ENCODE peak calls at places on chromosomes 7 and 10, in ten cellular contexts. O, H, M, U, R, E, C, Y, I and T are unnamed samples.

GRCh38 chr7:94212160-94212559 is 182.5 kb upstream of the COL1A2 start:
- DNase-seq in O (no peak), Y (no peak), E (no peak), C (no peak), M (no peak), I (no peak), U (no peak), R (no peak), H (no peak), T (no peak)

GRCh38 chr10:30510184-30510931 is 76.4 kb downstream of the MAP3K8 start:
- DNase-seq in O (no peak), H (peak; percentile 73), I (no peak), R (peak; percentile 49), U (no peak), C (no peak), M (peak; percentile 33), E (peak; percentile 79), Y (peak; percentile 79), T (no peak)

GRCh38 chr7:66502230-66503035 is 126.2 kb upstream of the KCTD7 start:
- DNase-seq in O (no peak), Y (no peak), C (no peak), R (no peak), M (no peak), E (no peak), H (peak; percentile 53), U (no peak), I (no peak), T (no peak)

GRCh38 chr7:30828591-30828990 is 57.4 kb downstream of the MINDY4 start:
- DNase-seq in R (no peak), H (no peak), U (no peak), E (no peak), O (no peak), M (no peak), Y (no peak), C (no peak), I (no peak), T (no peak)

GRCh38 chr10:35711615-35712411 is 69.7 kb upstream of the FZD8 start:
- DNase-seq in M (no peak), I (no peak), Y (no peak), C (no peak), H (no peak), U (peak; percentile 45), R (no peak), E (no peak), O (no peak), T (no peak)

GRCh38 chr7:42283553-42283952 is 46.5 kb upstream of the GLI3 start:
- DNase-seq in C (no peak), Y (no peak), U (no peak), E (no peak), M (no peak), O (no peak), R (no peak), H (no peak), I (no peak), T (no peak)

GRCh38 chr7:45107356-45107755 is 4.1 kb downstream of the TBRG4 start:
- DNase-seq in I (no peak), E (no peak), Y (no peak), C (no peak), O (no peak), R (no peak), H (peak; percentile 31), M (no peak), U (no peak), T (no peak)

GRCh38 chr7:126574276-126574675 is 678.5 kb downstream of the GRM8 start:
- DNase-seq in R (no peak), M (peak; percentile 4), O (no peak), E (peak; percentile 7), I (no peak), C (no peak), U (no peak), H (no peak), Y (peak; percentile 83), T (no peak)

GRCh38 chr10:73586583-73586984 is 4.6 kb downstream of the USP54 start:
- DNase-seq in E (no peak), U (no peak), M (peak; percentile 73), H (no peak), C (peak; percentile 93), O (no peak), R (peak; percentile 49), I (no peak), Y (peak; percentile 91), T (no peak)

GRCh38 chr7:127158659-127159058 is 94.1 kb downstream of the GRM8 start:
- DNase-seq in R (no peak), H (no peak), M (no peak), U (no peak), O (no peak), E (no peak), C (no peak), I (no peak), Y (no peak), T (no peak)

DNA sequence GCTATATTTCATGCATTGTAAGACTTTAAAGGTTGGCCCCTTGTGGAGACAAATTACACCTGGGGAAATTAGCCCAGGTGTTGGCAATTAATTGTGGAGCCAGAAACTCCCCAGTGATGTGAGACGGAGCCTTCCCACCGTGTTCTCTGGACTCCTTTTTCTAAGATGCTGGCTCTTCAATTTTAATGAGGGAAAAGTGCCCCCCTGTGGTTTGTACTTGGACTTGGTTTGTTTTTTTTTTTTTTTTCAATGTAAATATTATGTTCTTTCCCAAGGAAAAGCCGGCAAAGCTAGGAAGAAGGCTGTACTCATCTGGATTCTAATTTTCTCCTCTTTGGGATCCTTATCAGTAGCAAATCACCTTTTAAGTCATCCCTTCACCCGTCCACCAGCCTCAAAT is 20.2 kb upstream of the ST8SIA6 start:
- DNase-seq in R (no peak), H (no peak), I (no peak), Y (no peak), M (peak; percentile 14), C (peak; percentile 40), U (no peak), E (no peak), O (peak; percentile 21), T (no peak)
- TF ChIP-seq CTCF in R (no peak), H (no peak), I (no peak), Y (peak; percentile 16), M (peak; percentile 18), C (peak; percentile 22), U (no peak), E (peak; percentile 34), O (no peak), T (peak; percentile 34)

GRCh38 chr7:64515781-64516180 is 47.1 kb downstream of the ZNF680 start:
- DNase-seq in C (no peak), U (no peak), Y (no peak), M (no peak), R (no peak), I (no peak), H (no peak), O (no peak), E (no peak), T (no peak)

GRCh38 chr7:64515330-64515729 is 47.5 kb downstream of the ZNF680 start:
- DNase-seq in R (no peak), I (no peak), H (no peak), O (no peak), E (no peak), U (no peak), Y (peak; percentile 41), C (no peak), M (no peak), T (no peak)

GRCh38 chr7:64521409-64521984 is 41.4 kb downstream of the ZNF680 start:
- DNase-seq in M (no peak), Y (no peak), U (no peak), R (no peak), O (no peak), E (no peak), H (no peak), I (no peak), C (no peak), T (no peak)

GRCh38 chr7:64516451-64516850 is 46.4 kb downstream of the ZNF680 start:
- DNase-seq in H (no peak), O (no peak), E (no peak), I (no peak), U (no peak), C (no peak), Y (no peak), R (no peak), M (no peak), T (no peak)
- H3K9me3 ChIP-seq in H (no peaks in the 10 kb centered on the region), O (peaks cover 49% of the 10 kb centered on the region), E (peaks cover 76% of the 10 kb centered on the region), I (peaks cover 3% of the 10 kb centered on the region), U (peaks cover 36% of the 10 kb centered on the region), C (peaks cover 5% of the 10 kb centered on the region), Y (no peaks in the 10 kb centered on the region), R (peaks cover 7% of the 10 kb centered on the region), M (peaks cover 7% of the 10 kb centered on the region), T (peaks cover 51% of the 10 kb centered on the region)

DNA sequence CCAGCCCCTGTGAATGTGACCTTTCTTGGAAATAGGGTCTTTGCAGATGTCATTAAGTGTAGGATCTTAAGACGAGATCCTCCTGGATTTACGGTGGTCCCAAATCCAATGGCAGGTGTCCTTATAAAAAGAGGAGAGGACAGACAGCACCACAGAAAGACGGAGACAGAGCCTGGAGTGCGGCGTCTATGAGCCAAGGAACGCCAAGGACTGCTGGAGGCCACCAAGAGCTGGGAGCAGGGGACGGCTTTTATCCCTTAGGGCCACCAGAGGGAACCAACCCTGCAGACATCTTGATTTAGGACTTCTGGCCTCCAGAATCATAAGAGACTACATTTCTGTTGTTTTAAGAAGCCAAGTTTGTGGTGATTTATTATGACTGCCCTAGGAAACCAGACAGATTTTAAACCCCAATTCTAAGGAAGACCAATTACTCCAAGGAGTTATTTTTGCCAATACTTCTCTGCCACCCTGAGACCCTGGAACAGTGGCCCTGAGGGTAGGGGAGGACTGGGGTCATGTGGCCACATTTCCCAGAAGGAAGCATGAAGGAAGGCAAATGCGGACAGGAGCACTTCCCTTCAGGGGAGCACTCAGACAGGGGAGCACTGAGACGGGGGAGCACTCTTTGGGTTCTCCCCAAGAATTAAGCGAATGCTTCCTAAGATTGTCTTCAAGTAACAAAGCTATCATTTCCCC is 67.6 kb downstream of the CHST15 start:
- DNase-seq in U (no peak), O (peak; percentile 15), M (peak; percentile 43), Y (peak; percentile 23), E (no peak), I (peak; percentile 51), R (no peak), C (peak; percentile 31), H (peak; percentile 79), T (no peak)
- TF ChIP-seq CTCF in U (peak; percentile 53), O (peak; percentile 27), M (peak; percentile 36), Y (peak; percentile 2), E (peak; percentile 24), I (peak; percentile 57), R (peak; percentile 27), C (peak; percentile 20), H (peak; percentile 77), T (peak; percentile 30)

GRCh38 chr7:157955383-157955999 is 618.7 kb downstream of the DNAJB6 start:
- DNase-seq in Y (no peak), I (no peak), M (no peak), C (no peak), O (no peak), H (no peak), E (no peak), U (peak; percentile 27), R (no peak), T (peak; percentile 21)
- H3K9me3 ChIP-seq in Y (no peaks in the 10 kb centered on the region), I (no peaks in the 10 kb centered on the region), M (no peaks in the 10 kb centered on the region), C (peaks cover 5% of the 10 kb centered on the region), O (no peaks in the 10 kb centered on the region), H (no peaks in the 10 kb centered on the region), E (peaks cover 6% of the 10 kb centered on the region), U (no peaks in the 10 kb centered on the region), R (no peaks in the 10 kb centered on the region), T (no peaks in the 10 kb centered on the region)

GRCh38 chr7:116805100-116805544 is 57.3 kb upstream of the CAPZA2 start:
- DNase-seq in Y (peak; percentile 50), U (no peak), E (no peak), I (peak; percentile 38), M (peak; percentile 57), R (peak; percentile 50), O (no peak), H (no peak), C (peak; percentile 51), T (no peak)
- TF ChIP-seq CTCF in Y (no peak), U (no peak), E (no peak), I (no peak), M (no peak), R (no peak), O (no peak), H (no peak), C (no peak), T (no peak)